ENCODE peak calls at places on chromosomes 7 and 10, in seven cellular contexts. Q is brain microvascular endothelial cell, K is heart left ventricle, O is neural crest cell, G is fibroblast of gingiva, B is memory B cell, Y is HT-29. X is an unnamed sample.

GRCh38 chr10:4514445-4515108 is 311.4 kb upstream of the AKR1E2 start:
- DNase-seq in O (no peak), Y (no peak), K (peak; percentile 59), Q (no peak), B (peak; percentile 26), G (no peak), X (peak; percentile 31)

GRCh38 chr7:28156401-28156800 is 24.2 kb downstream of the JAZF1 start:
- DNase-seq in B (no peak), K (no peak), O (no peak), Y (no peak), Q (no peak), G (no peak), X (no peak)

GRCh38 chr10:71393841-71394475 is 2.8 kb upstream of the CDH23 start:
- DNase-seq in Y (no peak), B (no peak), O (no peak), K (no peak), Q (no peak), G (no peak), X (no peak)

GRCh38 chr10:125768217-125768616 is 7.4 kb downstream of the MMP21 start:
- DNase-seq in K (no peak), Y (peak; percentile 16), Q (no peak), G (peak; percentile 48), O (no peak), B (no peak), X (no peak)

GRCh38 chr7:105046414-105046813 is 32.4 kb downstream of the KMT2E start:
- DNase-seq in B (no peak), K (no peak), O (no peak), G (peak; percentile 56), Q (no peak), Y (no peak), X (no peak)

GRCh38 chr7:42198974-42199668 is 37.9 kb downstream of the GLI3 start:
- DNase-seq in O (no peak), B (no peak), G (peak; percentile 77), Q (no peak), K (no peak), Y (no peak), X (no peak)

GRCh38 chr7:76338298-76339084 is 20.3 kb downstream of the YWHAG start:
- DNase-seq in Q (no peak), K (no peak), B (no peak), O (no peak), G (no peak), Y (no peak), X (no peak)

GRCh38 chr7:157497744-157498541 is 161.1 kb downstream of the DNAJB6 start:
- DNase-seq in Y (no peak), K (no peak), Q (no peak), B (no peak), G (no peak), O (no peak), X (no peak)

GRCh38 chr7:155545348-155545747 is 1.0 kb downstream of the CNPY1 start:
- DNase-seq in O (no peak), B (no peak), Y (no peak), Q (no peak), G (no peak), K (no peak), X (no peak)

GRCh38 chr10:17744395-17744841 is 7.6 kb upstream of the TMEM236 start:
- DNase-seq in G (no peak), Q (no peak), O (no peak), Y (no peak), K (no peak), B (no peak), X (no peak)

GRCh38 chr7:64407148-64407547 is 93.4 kb downstream of the ZNF736 start:
- DNase-seq in O (no peak), K (no peak), B (no peak), G (no peak), Q (no peak), Y (no peak), X (no peak)

GRCh38 chr7:150685219-150686029 is at the start of gene GIMAP2:
- DNase-seq in Q (no peak), B (no peak), Y (no peak), G (peak; percentile 29), O (no peak), K (no peak), X (no peak)

GRCh38 chr10:52525761-52526160 is 211.7 kb downstream of the DKK1 start:
- DNase-seq in K (no peak), Q (peak; percentile 69), O (no peak), G (peak; percentile 65), B (no peak), Y (peak; percentile 36), X (no peak)

GRCh38 chr10:71761541-71762113 is 11.7 kb downstream of the VSIR start:
- DNase-seq in K (peak; percentile 67), O (no peak), Q (no peak), G (no peak), Y (no peak), B (no peak), X (no peak)

GRCh38 chr7:37669818-37670217 is 13.7 kb upstream of the GPR141 start:
- DNase-seq in K (no peak), Q (no peak), O (no peak), Y (no peak), G (no peak), B (no peak), X (no peak)

GRCh38 chr10:79400567-79401004 is 44.8 kb downstream of the ZCCHC24 start:
- DNase-seq in K (peak; percentile 77), Q (no peak), O (peak; percentile 55), B (no peak), G (no peak), Y (peak; percentile 51), X (peak; percentile 74)

GRCh38 chr10:62749104-62749683 is 55.3 kb upstream of the ADO start:
- DNase-seq in Y (no peak), Q (no peak), K (no peak), B (no peak), O (no peak), G (no peak), X (no peak)

GRCh38 chr10:60611291-60611747 is 167.0 kb upstream of the CDK1 start:
- DNase-seq in Q (peak; percentile 86), O (no peak), B (no peak), Y (peak; percentile 22), G (peak; percentile 31), K (no peak), X (no peak)

GRCh38 chr7:46071601-46072000 is 150.5 kb upstream of the IGFBP3 start:
- DNase-seq in Y (no peak), G (no peak), B (no peak), K (no peak), O (no peak), Q (peak; percentile 41), X (no peak)

GRCh38 chr10:79380918-79381775 is 33.9 kb downstream of the PPIF start:
- DNase-seq in B (no peak), Q (no peak), Y (no peak), G (no peak), K (peak; percentile 51), O (no peak), X (no peak)

GRCh38 chr7:132979524-132979923 is 102.4 kb downstream of the CHCHD3 start:
- DNase-seq in Q (no peak), B (no peak), G (no peak), O (no peak), K (no peak), Y (no peak), X (no peak)

GRCh38 chr7:128954830-128955797 is 17.4 kb downstream of the IRF5 start:
- DNase-seq in G (peak; percentile 50), O (no peak), B (no peak), K (no peak), Q (peak; percentile 40), Y (no peak), X (no peak)

GRCh38 chr10:20486791-20487190 is 410.3 kb downstream of the NEBL start:
- DNase-seq in Q (no peak), K (no peak), G (no peak), Y (no peak), B (no peak), O (no peak), X (no peak)

GRCh38 chr10:62939698-62940097 is 123.5 kb upstream of the EGR2 start:
- DNase-seq in O (no peak), Y (no peak), Q (no peak), G (no peak), B (no peak), K (no peak), X (no peak)

GRCh38 chr7:155682484-155682883 is 38.0 kb downstream of the RBM33 start:
- DNase-seq in O (no peak), Q (no peak), B (no peak), G (no peak), K (no peak), Y (no peak), X (no peak)

GRCh38 chr10:3886666-3887251 is 101.8 kb upstream of the KLF6 start:
- DNase-seq in O (no peak), Y (peak; percentile 72), Q (peak; percentile 96), G (peak; percentile 66), B (no peak), K (no peak), X (no peak)

GRCh38 chr10:78928330-78928729 is 140.4 kb upstream of the ZMIZ1 start:
- DNase-seq in Y (no peak), K (no peak), B (no peak), Q (no peak), G (no peak), O (no peak), X (no peak)

GRCh38 chr10:6581750-6582697 is 1.9 kb upstream of the PRKCQ start:
- DNase-seq in K (no peak), B (no peak), Y (no peak), Q (no peak), O (no peak), G (no peak), X (no peak)

GRCh38 chr7:66921918-66922486 is 977 bp downstream of the TMEM248 start:
- DNase-seq in Y (peak; percentile 64), G (no peak), B (no peak), K (no peak), O (no peak), Q (no peak), X (no peak)

GRCh38 chr7:24059775-24060174 is 224.2 kb upstream of the NPY start:
- DNase-seq in K (no peak), G (no peak), Y (no peak), O (no peak), B (no peak), Q (no peak), X (no peak)

GRCh38 chr10:86290933-86291615 is 75.5 kb downstream of the GRID1 start:
- DNase-seq in K (no peak), Y (no peak), B (no peak), Q (no peak), O (no peak), G (no peak), X (no peak)

GRCh38 chr7:21767300-21767900 is 178.3 kb downstream of the CDCA7L start:
- DNase-seq in O (peak; percentile 27), Y (peak; percentile 89), K (no peak), Q (peak; percentile 70), B (no peak), G (no peak), X (no peak)

GRCh38 chr7:150755473-150756099 is 18.4 kb downstream of the GIMAP5 start:
- DNase-seq in Q (peak; percentile 10), G (no peak), Y (no peak), K (no peak), O (no peak), B (no peak), X (no peak)

GRCh38 chr10:126062132-126063032 is 166.0 kb downstream of the FANK1 start:
- DNase-seq in G (peak; percentile 94), K (peak; percentile 87), Y (peak; percentile 16), B (no peak), Q (peak; percentile 99), O (no peak), X (no peak)

GRCh38 chr10:131955591-131956340 is 26.0 kb downstream of the BNIP3 start:
- DNase-seq in Y (no peak), G (no peak), B (no peak), Q (no peak), K (no peak), O (no peak), X (no peak)

GRCh38 chr7:18788026-18788425 is 292.5 kb downstream of the HDAC9 start:
- DNase-seq in K (no peak), B (no peak), O (no peak), Q (no peak), G (no peak), Y (no peak), X (no peak)

GRCh38 chr10:36224431-36224985 is 582.4 kb upstream of the FZD8 start:
- DNase-seq in G (peak; percentile 11), B (no peak), Y (no peak), O (no peak), K (no peak), Q (peak; percentile 40), X (no peak)

X was measured in GM12892.